ENCODE peak calls at places on chromosomes 13 and 19, in four cellular contexts. L is fibroblast of the aortic adventitia, G is mucosa of descending colon, D is cardiac muscle cell. X is an unnamed sample.

GRCh38 chr19:33386361-33386858 is 12.9 kb downstream of the CEBPG start:
- DNase-seq in L (no peak), G (peak), D (no peak), X (no peak)

GRCh38 chr13:33372251-33372919 is 86.8 kb upstream of the STARD13 start:
- DNase-seq in L (no peak), G (no peak), D (no peak), X (no peak)

GRCh38 chr13:65613004-65613403 is 1617.1 kb downstream of the PCDH9 start:
- DNase-seq in L (no peak), G (no peak), D (no peak), X (no peak)

GRCh38 chr13:46617382-46617781 is 64.4 kb downstream of the LRCH1 start:
- DNase-seq in L (peak), G (no peak), D (peak), X (no peak)

GRCh38 chr13:32153056-32153455 is 121.5 kb downstream of the FRY start:
- DNase-seq in L (peak), G (no peak), D (peak), X (no peak)

GRCh38 chr13:97281028-97281427 is 58.9 kb downstream of the MBNL2 start:
- DNase-seq in L (no peak), G (no peak), D (no peak), X (no peak)

GRCh38 chr13:33953203-33953602 is 135.3 kb downstream of the RFC3 start:
- DNase-seq in L (peak), G (no peak), D (peak), X (no peak)

GRCh38 chr13:51928231-51928630 is 66.5 kb downstream of the CCDC70 start:
- DNase-seq in L (no peak), G (no peak), D (no peak), X (no peak)

GRCh38 chr13:108003626-108004025 is 211.7 kb downstream of the LIG4 start:
- DNase-seq in L (no peak), G (no peak), D (no peak), X (no peak)

GRCh38 chr13:101474419-101474957 is 22.0 kb downstream of the ITGBL1 start:
- DNase-seq in L (peak), G (no peak), D (peak), X (no peak)

GRCh38 chr19:33887891-33888290 is 91.2 kb downstream of the KCTD15 start:
- DNase-seq in L (no peak), G (no peak), D (no peak), X (no peak)

GRCh38 chr13:46866150-46866549 is 30.7 kb downstream of the HTR2A start:
- DNase-seq in L (peak), G (peak), D (peak), X (no peak)

GRCh38 chr13:21111546-21111945 is 50.2 kb upstream of the LATS2 start:
- DNase-seq in L (no peak), G (no peak), D (no peak), X (no peak)

GRCh38 chr13:29161653-29162052 is 341.5 kb downstream of the MTUS2 start:
- DNase-seq in L (no peak), G (no peak), D (no peak), X (no peak)

GRCh38 chr13:59424661-59425060 is 739.1 kb downstream of the DIAPH3 start:
- DNase-seq in L (no peak), G (no peak), D (peak), X (no peak)

GRCh38 chr13:109331898-109332297 is 454.5 kb downstream of the IRS2 start:
- DNase-seq in L (peak), G (no peak), D (peak), X (no peak)

GRCh38 chr19:48480151-48480475 is 10.9 kb downstream of the CYTH2 start:
- DNase-seq in L (peak), G (peak), D (peak), X (no peak)

GRCh38 chr19:33558846-33559245 is 37.3 kb upstream of the PEPD start:
- DNase-seq in L (no peak), G (no peak), D (no peak), X (no peak)

GRCh38 chr13:48976677-48977625 is 1.2 kb downstream of the FNDC3A start:
- DNase-seq in L (peak), G (no peak), D (no peak), X (no peak)

GRCh38 chr19:50008532-50008931 is 16.6 kb downstream of the VRK3 start:
- DNase-seq in L (no peak), G (peak), D (no peak), X (no peak)
- TF ChIP-seq CTCF in L (peak), G (no peak), D (peak), X (peak)

DNA sequence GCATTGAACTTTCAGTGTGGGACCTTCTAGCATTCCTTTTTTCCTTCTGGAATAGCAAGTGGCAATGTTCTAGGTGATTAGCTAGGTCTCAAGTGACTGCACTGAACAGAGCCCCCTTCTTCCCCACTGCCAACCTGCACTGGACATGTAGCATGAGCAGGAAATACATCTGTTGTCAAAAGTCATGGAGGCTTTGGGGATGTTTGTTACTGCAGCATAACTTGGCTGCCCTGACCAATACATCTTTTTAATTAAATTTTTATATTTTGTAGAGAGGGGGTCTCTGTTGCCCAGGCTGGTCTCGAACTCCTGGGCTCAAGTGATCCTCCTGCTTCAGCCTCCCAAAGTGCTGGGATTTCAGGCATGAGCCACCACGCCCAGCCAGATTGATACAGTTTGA is 163.6 kb downstream of the CACNA1A start:
- DNase-seq in L (no peak), G (no peak), D (no peak), X (no peak)
- TF ChIP-seq CTCF in L (no peak), G (no peak), D (no peak), X (no peak)

GRCh38 chr19:18093439-18094161 is 4.0 kb upstream of the MAST3 start:
- DNase-seq in L (peak), G (peak), D (no peak), X (no peak)
- TF ChIP-seq CTCF in L (no peak), G (no peak), D (no peak), X (no peak)

GRCh38 chr19:18322318-18322758 is 538 bp downstream of the LSM4 start:
- DNase-seq in L (peak), G (peak), D (peak), X (no peak)
- TF ChIP-seq CTCF in L (peak), G (no peak), D (peak), X (peak)

GRCh38 chr19:2385053-2385721 is 25.1 kb downstream of the TMPRSS9 start:
- DNase-seq in L (peak), G (peak), D (peak), X (no peak)
- TF ChIP-seq CTCF in L (no peak), G (no peak), D (no peak), X (no peak)

X was measured in D721Med.